ENCODE peak calls at places on chromosomes 4 and X, in four cellular contexts. M is HCT116, B is HepG2, J is sigmoid colon. C is an unnamed sample.

GRCh38 chrX:101229155-101229554 is 9.6 kb downstream of the DRP2 start:
- DNase-seq in M (no peak), J (no peak), B (no peak), C (no peak)

GRCh38 chrX:129961180-129962083 is 21.0 kb upstream of the BCORL1 start:
- DNase-seq in J (peak; percentile 64), B (peak; percentile 44), M (peak; percentile 12), C (peak; percentile 63)

GRCh38 chrX:108217877-108218276 is 126.3 kb downstream of the ATG4A start:
- DNase-seq in B (no peak), M (no peak), J (no peak), C (no peak)

GRCh38 chr4:134544303-134544761 is 342.7 kb upstream of the PABPC4L start:
- DNase-seq in B (no peak), J (peak; percentile 74), M (peak; percentile 23), C (no peak)

GRCh38 chrX:110219920-110220319 is 98.0 kb downstream of the AMMECR1 start:
- DNase-seq in M (no peak), J (no peak), B (no peak), C (peak; percentile 49)

GRCh38 chrX:44244008-44244407 is 99.5 kb downstream of the EFHC2 start:
- DNase-seq in J (no peak), M (peak; percentile 12), B (no peak), C (peak; percentile 8)

GRCh38 chr4:98577956-98578355 is 80.5 kb downstream of the TSPAN5 start:
- DNase-seq in M (no peak), J (no peak), B (no peak), C (no peak)

GRCh38 chr4:63370997-63371396 is 1038.3 kb downstream of the TECRL start:
- DNase-seq in B (no peak), M (no peak), J (no peak), C (no peak)

GRCh38 chrX:63506320-63506719 is 155.2 kb upstream of the SPIN4 start:
- DNase-seq in M (peak; percentile 15), B (peak; percentile 15), J (no peak), C (peak; percentile 48)

GRCh38 chr4:19739101-19739651 is 512.5 kb upstream of the SLIT2 start:
- DNase-seq in B (no peak), M (peak; percentile 78), J (no peak), C (no peak)

GRCh38 chrX:2370436-2370835 is 130.3 kb downstream of the DHRSX start:
- DNase-seq in J (no peak), M (no peak), B (no peak), C (no peak)

GRCh38 chr4:155889036-155889793 is 14.3 kb upstream of the TDO2 start:
- DNase-seq in M (no peak), B (no peak), J (no peak), C (no peak)

GRCh38 chrX:103687696-103688191 is 1.2 kb upstream of the MORF4L2 start:
- DNase-seq in J (peak; percentile 82), B (peak; percentile 67), M (peak; percentile 64), C (peak; percentile 76)

GRCh38 chrX:101416691-101417090 is 8.7 kb downstream of the HNRNPH2 start:
- DNase-seq in J (no peak), M (no peak), B (no peak), C (no peak)

GRCh38 chr4:1669270-1669669 is 14.8 kb downstream of the FAM53A start:
- DNase-seq in M (no peak), J (no peak), B (no peak), C (no peak)

GRCh38 chrX:119809185-119809666 is 17.8 kb upstream of the RPL39 start:
- DNase-seq in B (no peak), M (no peak), J (no peak), C (peak; percentile 58)

GRCh38 chr4:74096265-74096980 is 2.6 kb downstream of the CXCL2 start:
- DNase-seq in J (no peak), M (no peak), B (no peak), C (peak; percentile 23)

GRCh38 chr4:17516980-17517379 is 2.0 kb downstream of the CLRN2 start:
- DNase-seq in J (no peak), B (no peak), M (no peak), C (no peak)

GRCh38 chrX:24097741-24098140 is 43.0 kb downstream of the EIF2S3 start:
- DNase-seq in J (no peak), B (no peak), M (no peak), C (no peak)

GRCh38 chr4:93776386-93777080 is 52.0 kb upstream of the ATOH1 start:
- DNase-seq in B (no peak), M (no peak), J (no peak), C (no peak)

GRCh38 chrX:13734278-13735172 is at the start of the genes OFD1 and TRAPPC2:
- DNase-seq in B (peak; percentile 88), J (peak; percentile 96), M (peak; percentile 87), C (peak; percentile 95)

GRCh38 chrX:13733506-13733905 is 914 bp downstream of the TRAPPC2 start:
- DNase-seq in J (no peak), B (no peak), M (no peak), C (no peak)

DNA sequence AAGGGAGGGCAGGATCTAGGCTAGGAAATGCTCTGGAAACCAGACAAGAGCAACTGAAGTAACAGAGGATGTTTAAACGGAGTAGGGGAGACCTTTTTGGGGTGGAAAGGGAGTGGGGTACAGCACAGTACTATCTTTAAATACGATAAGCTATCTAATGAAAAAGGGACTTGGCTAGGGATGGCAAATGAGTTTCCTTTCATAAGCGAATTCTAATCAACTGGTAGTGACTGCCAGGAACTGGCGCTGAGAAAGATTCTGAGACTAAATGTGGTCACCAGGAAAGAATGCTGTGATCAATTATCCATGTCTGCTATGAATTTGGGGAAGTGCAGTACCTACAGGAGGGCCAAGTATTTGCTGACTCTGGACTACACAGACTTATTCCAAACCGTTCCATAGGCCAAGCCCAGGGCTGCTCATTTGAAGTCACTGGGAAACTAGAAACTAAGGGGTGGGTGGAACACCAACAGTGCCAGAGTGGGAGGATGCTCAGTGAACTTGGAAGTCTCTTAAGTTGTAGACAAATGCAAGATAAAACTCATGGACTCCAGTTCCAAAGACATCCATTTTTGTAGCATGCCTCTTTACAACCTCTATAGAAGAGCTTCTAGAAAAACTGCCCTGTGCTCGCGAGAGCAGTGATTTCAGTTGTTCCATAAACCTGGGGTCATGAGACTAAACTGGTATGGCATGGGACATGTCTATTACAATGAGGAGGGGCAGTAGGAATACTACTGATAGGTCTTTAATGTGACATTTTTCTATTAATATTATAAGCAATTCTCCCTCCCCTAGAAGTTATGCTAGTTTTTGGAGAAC is 2.0 kb downstream of the TRAPPC2 start:
- DNase-seq in M (no peak), J (no peak), B (no peak), C (no peak)
- TF ChIP-seq POLR2A in M (no peak), J (no peak), B (no peak), C (no peak)

DNA sequence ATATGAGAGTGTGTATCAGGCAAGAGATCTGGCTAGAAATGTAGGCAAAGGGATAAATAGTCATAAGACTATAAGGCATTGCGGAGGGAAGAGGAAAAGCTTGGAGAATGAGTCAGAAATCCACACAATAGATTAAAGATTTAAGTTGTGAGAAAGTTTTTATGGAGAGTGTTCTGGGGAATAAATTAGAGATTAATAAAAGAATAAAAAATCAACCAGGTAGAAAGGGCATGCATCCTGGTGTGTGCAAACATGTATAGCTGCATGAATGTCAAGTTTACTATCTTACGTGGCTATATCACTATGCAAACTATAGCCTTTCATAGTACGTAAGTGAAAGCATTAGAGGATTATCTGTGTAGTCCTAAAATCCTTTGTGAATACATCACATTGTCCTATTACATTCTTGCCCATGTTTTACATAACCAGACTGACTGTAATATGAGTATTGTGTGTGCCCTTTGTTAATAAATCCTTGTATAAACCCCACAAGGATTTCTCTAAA is 36.9 kb downstream of the SNCA start:
- DNase-seq in M (no peak), J (no peak), B (no peak), C (no peak)
- TF ChIP-seq POLR2A in M (no peak), J (no peak), B (no peak), C (no peak)

GRCh38 chr4:109729563-109730293 is at the start of gene PLA2G12A:
- DNase-seq in J (peak; percentile 79), M (peak; percentile 87), B (peak; percentile 68), C (peak; percentile 92)
- TF ChIP-seq POLR2A in J (no peak), M (peak; percentile 59), B (peak; percentile 45), C (peak; percentile 45)

GRCh38 chr4:38672247-38673071 is 8.5 kb downstream of the KLF3 start:
- DNase-seq in M (no peak), B (peak; percentile 71), J (no peak), C (peak; percentile 80)
- TF ChIP-seq POLR2A in M (no peak), B (no peak), J (no peak), C (no peak)

DNA sequence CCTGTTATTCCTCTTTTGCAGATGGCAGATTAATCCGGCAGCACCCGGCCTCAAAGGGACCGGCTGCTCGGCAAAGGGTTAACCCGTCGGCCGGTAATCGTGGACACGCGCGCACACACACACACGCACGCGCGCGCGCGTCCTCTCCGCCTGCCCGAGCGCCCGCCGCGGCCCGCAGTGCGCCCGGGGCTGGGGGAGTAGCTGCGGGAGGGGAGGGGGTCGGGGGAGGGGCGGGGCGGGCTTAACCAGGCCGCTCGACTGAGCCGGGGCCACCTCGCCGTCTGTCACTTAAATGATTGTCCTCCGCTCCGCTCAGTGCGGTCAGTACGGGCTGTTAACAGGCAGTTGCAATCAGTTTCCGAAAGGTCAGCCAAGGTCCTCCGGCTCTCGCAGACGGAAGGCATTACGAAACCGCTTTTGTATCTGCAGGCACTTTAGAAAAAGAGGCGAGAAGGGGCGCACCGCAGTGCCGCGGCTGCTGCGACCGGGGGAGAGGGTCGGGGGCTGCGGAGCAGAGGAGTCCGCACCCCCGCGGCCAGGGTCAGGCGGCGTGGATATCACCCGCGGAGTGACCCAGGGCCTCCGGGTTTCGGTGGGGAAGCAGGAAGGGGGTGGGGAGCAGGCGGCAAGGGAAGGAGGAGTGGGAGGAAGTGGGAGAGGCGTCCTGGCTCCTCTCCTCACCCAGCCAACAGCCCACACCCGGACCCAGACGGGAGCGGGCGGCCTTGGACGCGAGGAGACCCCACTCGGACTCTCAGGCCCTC is 57.3 kb upstream of the BCOR start:
- DNase-seq in B (peak; percentile 87), M (no peak), J (peak; percentile 88), C (peak; percentile 58)
- TF ChIP-seq POLR2A in B (peak; percentile 74), M (peak; percentile 35), J (no peak), C (no peak)

GRCh38 chr4:150328496-150328895 is 250.3 kb downstream of the DCLK2 start:
- DNase-seq in B (no peak), M (no peak), J (no peak), C (no peak)

GRCh38 chr4:150329338-150329737 is 251.1 kb downstream of the DCLK2 start:
- DNase-seq in B (no peak), J (no peak), M (no peak), C (no peak)

GRCh38 chr4:150336676-150337412 is 245.1 kb upstream of the MAB21L2 start:
- DNase-seq in J (no peak), B (no peak), M (no peak), C (peak; percentile 3)

GRCh38 chr4:150332086-150332485 is 249.9 kb upstream of the MAB21L2 start:
- DNase-seq in M (no peak), B (no peak), J (no peak), C (no peak)

GRCh38 chr4:150332961-150333360 is 249.0 kb upstream of the MAB21L2 start:
- DNase-seq in M (no peak), B (no peak), J (no peak), C (no peak)
- TF ChIP-seq POLR2A in M (no peak), B (no peak), J (no peak), C (no peak)

C was measured in erythroblast.